ENCODE peak calls at places on chromosomes 6 and 20, in six cellular contexts. One of them, this sample, is unnamed.

GRCh38 chr6:31402324-31403282 is 792 bp upstream of the MICA start:
- DNase-seq in HS-27A: peak; percentile 29
- DNase-seq in stimulated activated naive CD8-positive, alpha-beta T cell treated with anti-CD3 and anti-CD28 coated beads, Interleukin-15, amount 100 ng/mL, for 72 hours: peak; percentile 29
- DNase-seq in ascending aorta: no peak
- DNase-seq in HS-5: no peak
- DNase-seq in HAP-1: peak; percentile 74
- DNase-seq in this sample: no peak

GRCh38 chr6:37007340-37008043 is 2.0 kb downstream of the FGD2 start:
- DNase-seq in HS-27A: no peak
- DNase-seq in stimulated activated naive CD8-positive, alpha-beta T cell treated with anti-CD3 and anti-CD28 coated beads, Interleukin-15, amount 100 ng/mL, for 72 hours: no peak
- DNase-seq in ascending aorta: no peak
- DNase-seq in HS-5: no peak
- DNase-seq in HAP-1: no peak
- DNase-seq in this sample: no peak

GRCh38 chr6:85470023-85470410 is 20.1 kb downstream of the NT5E start:
- DNase-seq in HS-27A: no peak
- DNase-seq in stimulated activated naive CD8-positive, alpha-beta T cell treated with anti-CD3 and anti-CD28 coated beads, Interleukin-15, amount 100 ng/mL, for 72 hours: no peak
- DNase-seq in ascending aorta: no peak
- DNase-seq in HS-5: no peak
- DNase-seq in HAP-1: no peak
- DNase-seq in this sample: no peak

GRCh38 chr20:54649511-54649962 is 174.1 kb downstream of the DOK5 start:
- DNase-seq in HS-27A: no peak
- DNase-seq in stimulated activated naive CD8-positive, alpha-beta T cell treated with anti-CD3 and anti-CD28 coated beads, Interleukin-15, amount 100 ng/mL, for 72 hours: peak; percentile 43
- DNase-seq in ascending aorta: no peak
- DNase-seq in HS-5: peak; percentile 99
- DNase-seq in HAP-1: peak; percentile 89
- DNase-seq in this sample: no peak

GRCh38 chr6:41153992-41154625 is at the start of gene TREML1:
- DNase-seq in HS-27A: no peak
- DNase-seq in stimulated activated naive CD8-positive, alpha-beta T cell treated with anti-CD3 and anti-CD28 coated beads, Interleukin-15, amount 100 ng/mL, for 72 hours: no peak
- DNase-seq in ascending aorta: no peak
- DNase-seq in HS-5: no peak
- DNase-seq in HAP-1: no peak
- DNase-seq in this sample: no peak

GRCh38 chr6:35048631-35049083 is 92.5 kb downstream of the TCP11 start:
- DNase-seq in HS-27A: no peak
- DNase-seq in stimulated activated naive CD8-positive, alpha-beta T cell treated with anti-CD3 and anti-CD28 coated beads, Interleukin-15, amount 100 ng/mL, for 72 hours: peak; percentile 17
- DNase-seq in ascending aorta: peak; percentile 40
- DNase-seq in HS-5: no peak
- DNase-seq in HAP-1: no peak
- DNase-seq in this sample: no peak

GRCh38 chr6:170279977-170280688 is 10.7 kb downstream of the DLL1 start:
- DNase-seq in HS-27A: no peak
- DNase-seq in stimulated activated naive CD8-positive, alpha-beta T cell treated with anti-CD3 and anti-CD28 coated beads, Interleukin-15, amount 100 ng/mL, for 72 hours: no peak
- DNase-seq in ascending aorta: no peak
- DNase-seq in HS-5: no peak
- DNase-seq in HAP-1: no peak
- DNase-seq in this sample: no peak

GRCh38 chr20:48397689-48398005 is 430.2 kb downstream of the PREX1 start:
- DNase-seq in HS-27A: no peak
- DNase-seq in stimulated activated naive CD8-positive, alpha-beta T cell treated with anti-CD3 and anti-CD28 coated beads, Interleukin-15, amount 100 ng/mL, for 72 hours: no peak
- DNase-seq in ascending aorta: no peak
- DNase-seq in HS-5: no peak
- DNase-seq in HAP-1: no peak
- DNase-seq in this sample: no peak

GRCh38 chr6:164097557-164098398 is 683.3 kb downstream of the QKI start:
- DNase-seq in HS-27A: no peak
- DNase-seq in stimulated activated naive CD8-positive, alpha-beta T cell treated with anti-CD3 and anti-CD28 coated beads, Interleukin-15, amount 100 ng/mL, for 72 hours: no peak
- DNase-seq in ascending aorta: no peak
- DNase-seq in HS-5: peak; percentile 78
- DNase-seq in HAP-1: no peak
- DNase-seq in this sample: no peak

GRCh38 chr20:50415516-50416268 is 94.5 kb upstream of the PTPN1 start:
- DNase-seq in HS-27A: peak; percentile 34
- DNase-seq in stimulated activated naive CD8-positive, alpha-beta T cell treated with anti-CD3 and anti-CD28 coated beads, Interleukin-15, amount 100 ng/mL, for 72 hours: no peak
- DNase-seq in ascending aorta: peak; percentile 94
- DNase-seq in HS-5: no peak
- DNase-seq in HAP-1: no peak
- DNase-seq in this sample: peak; percentile 89

GRCh38 chr6:15758631-15759215 is 95.9 kb upstream of the DTNBP1 start:
- DNase-seq in HS-27A: no peak
- DNase-seq in stimulated activated naive CD8-positive, alpha-beta T cell treated with anti-CD3 and anti-CD28 coated beads, Interleukin-15, amount 100 ng/mL, for 72 hours: no peak
- DNase-seq in ascending aorta: no peak
- DNase-seq in HS-5: no peak
- DNase-seq in HAP-1: no peak
- DNase-seq in this sample: no peak

GRCh38 chr6:107866606-107867301 is 42.6 kb upstream of the SCML4 start:
- DNase-seq in HS-27A: no peak
- DNase-seq in stimulated activated naive CD8-positive, alpha-beta T cell treated with anti-CD3 and anti-CD28 coated beads, Interleukin-15, amount 100 ng/mL, for 72 hours: peak; percentile 28
- DNase-seq in ascending aorta: no peak
- DNase-seq in HS-5: no peak
- DNase-seq in HAP-1: peak; percentile 44
- DNase-seq in this sample: no peak

GRCh38 chr20:48584391-48585249 is 243.2 kb downstream of the PREX1 start:
- DNase-seq in HS-27A: no peak
- DNase-seq in stimulated activated naive CD8-positive, alpha-beta T cell treated with anti-CD3 and anti-CD28 coated beads, Interleukin-15, amount 100 ng/mL, for 72 hours: no peak
- DNase-seq in ascending aorta: no peak
- DNase-seq in HS-5: no peak
- DNase-seq in HAP-1: no peak
- DNase-seq in this sample: no peak

GRCh38 chr20:19378057-19378456 is 165.6 kb downstream of the SLC24A3 start:
- DNase-seq in HS-27A: no peak
- DNase-seq in stimulated activated naive CD8-positive, alpha-beta T cell treated with anti-CD3 and anti-CD28 coated beads, Interleukin-15, amount 100 ng/mL, for 72 hours: no peak
- DNase-seq in ascending aorta: no peak
- DNase-seq in HS-5: no peak
- DNase-seq in HAP-1: no peak
- DNase-seq in this sample: no peak

GRCh38 chr20:23159256-23159922 is 73.3 kb upstream of the CD93 start:
- DNase-seq in HS-27A: no peak
- DNase-seq in stimulated activated naive CD8-positive, alpha-beta T cell treated with anti-CD3 and anti-CD28 coated beads, Interleukin-15, amount 100 ng/mL, for 72 hours: no peak
- DNase-seq in ascending aorta: no peak
- DNase-seq in HS-5: no peak
- DNase-seq in HAP-1: no peak
- DNase-seq in this sample: no peak

GRCh38 chr20:50283922-50284810 is 93.5 kb downstream of the CEBPB start:
- DNase-seq in HS-27A: no peak
- DNase-seq in stimulated activated naive CD8-positive, alpha-beta T cell treated with anti-CD3 and anti-CD28 coated beads, Interleukin-15, amount 100 ng/mL, for 72 hours: no peak
- DNase-seq in ascending aorta: no peak
- DNase-seq in HS-5: peak; percentile 65
- DNase-seq in HAP-1: no peak
- DNase-seq in this sample: no peak

GRCh38 chr6:548517-548916 is 108.4 kb downstream of the HUS1B start:
- DNase-seq in HS-27A: no peak
- DNase-seq in stimulated activated naive CD8-positive, alpha-beta T cell treated with anti-CD3 and anti-CD28 coated beads, Interleukin-15, amount 100 ng/mL, for 72 hours: no peak
- DNase-seq in ascending aorta: no peak
- DNase-seq in HS-5: no peak
- DNase-seq in HAP-1: no peak
- DNase-seq in this sample: no peak

GRCh38 chr6:30820196-30820595 is 64.1 kb upstream of the DDR1 start:
- DNase-seq in HS-27A: peak; percentile 79
- DNase-seq in stimulated activated naive CD8-positive, alpha-beta T cell treated with anti-CD3 and anti-CD28 coated beads, Interleukin-15, amount 100 ng/mL, for 72 hours: no peak
- DNase-seq in ascending aorta: no peak
- DNase-seq in HS-5: peak; percentile 49
- DNase-seq in HAP-1: no peak
- DNase-seq in this sample: no peak

GRCh38 chr6:42220754-42221153 is 3.1 kb upstream of the MRPS10 start:
- DNase-seq in HS-27A: no peak
- DNase-seq in stimulated activated naive CD8-positive, alpha-beta T cell treated with anti-CD3 and anti-CD28 coated beads, Interleukin-15, amount 100 ng/mL, for 72 hours: no peak
- DNase-seq in ascending aorta: no peak
- DNase-seq in HS-5: no peak
- DNase-seq in HAP-1: no peak
- DNase-seq in this sample: no peak

GRCh38 chr6:890995-891394 is 198.1 kb upstream of the EXOC2 start:
- DNase-seq in HS-27A: no peak
- DNase-seq in stimulated activated naive CD8-positive, alpha-beta T cell treated with anti-CD3 and anti-CD28 coated beads, Interleukin-15, amount 100 ng/mL, for 72 hours: no peak
- DNase-seq in ascending aorta: no peak
- DNase-seq in HS-5: no peak
- DNase-seq in HAP-1: no peak
- DNase-seq in this sample: no peak

This sample was measured in cortex of kidney.